ENCODE peak calls at places on chromosomes 13 and 19, in six cellular contexts. One of them, this sample, is unnamed.

GRCh38 chr19:55382522-55383054 is 1.5 kb downstream of the TMEM238 start:
- DNase-seq in ascending aorta: no peak
- DNase-seq in HFF-Myc: no peak
- DNase-seq in activated CD8-positive, alpha-beta T cell treated with anti-CD3 and anti-CD28 coated beads, Interleukin-2, amount 10 ng/mL, durations not matched to agents 7 days and 5 days: no peak
- DNase-seq in Calu3: no peak
- DNase-seq in mesendoderm: no peak
- DNase-seq in this sample: no peak

GRCh38 chr13:110138009-110138699 is 168.8 kb downstream of the COL4A1 start:
- DNase-seq in ascending aorta: peak; percentile 94
- DNase-seq in HFF-Myc: no peak
- DNase-seq in activated CD8-positive, alpha-beta T cell treated with anti-CD3 and anti-CD28 coated beads, Interleukin-2, amount 10 ng/mL, durations not matched to agents 7 days and 5 days: peak; percentile 77
- DNase-seq in Calu3: peak; percentile 56
- DNase-seq in mesendoderm: peak; percentile 77
- DNase-seq in this sample: peak; percentile 73

GRCh38 chr13:95535243-95535642 is 17.3 kb upstream of the CLDN10 start:
- DNase-seq in ascending aorta: no peak
- DNase-seq in HFF-Myc: peak; percentile 5
- DNase-seq in activated CD8-positive, alpha-beta T cell treated with anti-CD3 and anti-CD28 coated beads, Interleukin-2, amount 10 ng/mL, durations not matched to agents 7 days and 5 days: no peak
- DNase-seq in Calu3: peak; percentile 27
- DNase-seq in mesendoderm: peak; percentile 16
- DNase-seq in this sample: no peak

GRCh38 chr19:48421548-48421947 is 24.2 kb upstream of the GRWD1 start:
- DNase-seq in ascending aorta: no peak
- DNase-seq in HFF-Myc: no peak
- DNase-seq in activated CD8-positive, alpha-beta T cell treated with anti-CD3 and anti-CD28 coated beads, Interleukin-2, amount 10 ng/mL, durations not matched to agents 7 days and 5 days: no peak
- DNase-seq in Calu3: no peak
- DNase-seq in mesendoderm: no peak
- DNase-seq in this sample: no peak

GRCh38 chr19:47112166-47112663 is 1.4 kb downstream of the ZC3H4 start:
- DNase-seq in ascending aorta: peak; percentile 86
- DNase-seq in HFF-Myc: peak; percentile 70
- DNase-seq in activated CD8-positive, alpha-beta T cell treated with anti-CD3 and anti-CD28 coated beads, Interleukin-2, amount 10 ng/mL, durations not matched to agents 7 days and 5 days: peak; percentile 94
- DNase-seq in Calu3: peak; percentile 90
- DNase-seq in mesendoderm: peak; percentile 87
- DNase-seq in this sample: peak; percentile 93

GRCh38 chr19:51094696-51095279 is 12.1 kb upstream of the KLK14 start:
- DNase-seq in ascending aorta: no peak
- DNase-seq in HFF-Myc: no peak
- DNase-seq in activated CD8-positive, alpha-beta T cell treated with anti-CD3 and anti-CD28 coated beads, Interleukin-2, amount 10 ng/mL, durations not matched to agents 7 days and 5 days: peak; percentile 56
- DNase-seq in Calu3: peak; percentile 56
- DNase-seq in mesendoderm: peak; percentile 60
- DNase-seq in this sample: no peak

GRCh38 chr13:67383358-67383757 is 153.2 kb upstream of the PCDH9 start:
- DNase-seq in ascending aorta: no peak
- DNase-seq in HFF-Myc: no peak
- DNase-seq in activated CD8-positive, alpha-beta T cell treated with anti-CD3 and anti-CD28 coated beads, Interleukin-2, amount 10 ng/mL, durations not matched to agents 7 days and 5 days: no peak
- DNase-seq in Calu3: no peak
- DNase-seq in mesendoderm: no peak
- DNase-seq in this sample: no peak

GRCh38 chr19:44848036-44848804 is 2.1 kb downstream of the NECTIN2 start:
- DNase-seq in ascending aorta: peak; percentile 75
- DNase-seq in HFF-Myc: no peak
- DNase-seq in activated CD8-positive, alpha-beta T cell treated with anti-CD3 and anti-CD28 coated beads, Interleukin-2, amount 10 ng/mL, durations not matched to agents 7 days and 5 days: no peak
- DNase-seq in Calu3: no peak
- DNase-seq in mesendoderm: peak; percentile 93
- DNase-seq in this sample: no peak

GRCh38 chr13:109807345-109807744 is 21.0 kb upstream of the IRS2 start:
- DNase-seq in ascending aorta: no peak
- DNase-seq in HFF-Myc: no peak
- DNase-seq in activated CD8-positive, alpha-beta T cell treated with anti-CD3 and anti-CD28 coated beads, Interleukin-2, amount 10 ng/mL, durations not matched to agents 7 days and 5 days: no peak
- DNase-seq in Calu3: no peak
- DNase-seq in mesendoderm: no peak
- DNase-seq in this sample: no peak

GRCh38 chr13:57128909-57129308 is 11.8 kb upstream of the PRR20A start:
- DNase-seq in ascending aorta: no peak
- DNase-seq in HFF-Myc: no peak
- DNase-seq in activated CD8-positive, alpha-beta T cell treated with anti-CD3 and anti-CD28 coated beads, Interleukin-2, amount 10 ng/mL, durations not matched to agents 7 days and 5 days: no peak
- DNase-seq in Calu3: no peak
- DNase-seq in mesendoderm: peak; percentile 41
- DNase-seq in this sample: no peak

GRCh38 chr13:100634686-100635085 is 39.9 kb downstream of the TMTC4 start:
- DNase-seq in ascending aorta: no peak
- DNase-seq in HFF-Myc: no peak
- DNase-seq in activated CD8-positive, alpha-beta T cell treated with anti-CD3 and anti-CD28 coated beads, Interleukin-2, amount 10 ng/mL, durations not matched to agents 7 days and 5 days: no peak
- DNase-seq in Calu3: no peak
- DNase-seq in mesendoderm: no peak
- DNase-seq in this sample: no peak

GRCh38 chr13:42099962-42100675 is 51.7 kb downstream of the DGKH start:
- DNase-seq in ascending aorta: no peak
- DNase-seq in HFF-Myc: no peak
- DNase-seq in activated CD8-positive, alpha-beta T cell treated with anti-CD3 and anti-CD28 coated beads, Interleukin-2, amount 10 ng/mL, durations not matched to agents 7 days and 5 days: no peak
- DNase-seq in Calu3: no peak
- DNase-seq in mesendoderm: no peak
- DNase-seq in this sample: no peak

GRCh38 chr13:73162912-73163911 is 104.4 kb downstream of the KLF5 start:
- DNase-seq in ascending aorta: no peak
- DNase-seq in HFF-Myc: no peak
- DNase-seq in activated CD8-positive, alpha-beta T cell treated with anti-CD3 and anti-CD28 coated beads, Interleukin-2, amount 10 ng/mL, durations not matched to agents 7 days and 5 days: no peak
- DNase-seq in Calu3: peak; percentile 5
- DNase-seq in mesendoderm: no peak
- DNase-seq in this sample: no peak

GRCh38 chr13:43757266-43757665 is 29.5 kb downstream of the ENOX1 start:
- DNase-seq in ascending aorta: no peak
- DNase-seq in HFF-Myc: no peak
- DNase-seq in activated CD8-positive, alpha-beta T cell treated with anti-CD3 and anti-CD28 coated beads, Interleukin-2, amount 10 ng/mL, durations not matched to agents 7 days and 5 days: no peak
- DNase-seq in Calu3: no peak
- DNase-seq in mesendoderm: no peak
- DNase-seq in this sample: no peak

GRCh38 chr19:13887529-13887928 is 10.6 kb downstream of the NANOS3 start:
- DNase-seq in ascending aorta: no peak
- DNase-seq in HFF-Myc: no peak
- DNase-seq in activated CD8-positive, alpha-beta T cell treated with anti-CD3 and anti-CD28 coated beads, Interleukin-2, amount 10 ng/mL, durations not matched to agents 7 days and 5 days: no peak
- DNase-seq in Calu3: no peak
- DNase-seq in mesendoderm: no peak
- DNase-seq in this sample: no peak

GRCh38 chr13:77836423-77836822 is 82.2 kb downstream of the EDNRB start:
- DNase-seq in ascending aorta: no peak
- DNase-seq in HFF-Myc: no peak
- DNase-seq in activated CD8-positive, alpha-beta T cell treated with anti-CD3 and anti-CD28 coated beads, Interleukin-2, amount 10 ng/mL, durations not matched to agents 7 days and 5 days: no peak
- DNase-seq in Calu3: no peak
- DNase-seq in mesendoderm: no peak
- DNase-seq in this sample: no peak

GRCh38 chr19:24177686-24178085 is 90.7 kb downstream of the ZNF254 start:
- DNase-seq in ascending aorta: no peak
- DNase-seq in HFF-Myc: no peak
- DNase-seq in activated CD8-positive, alpha-beta T cell treated with anti-CD3 and anti-CD28 coated beads, Interleukin-2, amount 10 ng/mL, durations not matched to agents 7 days and 5 days: no peak
- DNase-seq in Calu3: no peak
- DNase-seq in mesendoderm: no peak
- DNase-seq in this sample: no peak

GRCh38 chr13:65217459-65217858 is 2012.7 kb downstream of the PCDH9 start:
- DNase-seq in ascending aorta: no peak
- DNase-seq in HFF-Myc: no peak
- DNase-seq in activated CD8-positive, alpha-beta T cell treated with anti-CD3 and anti-CD28 coated beads, Interleukin-2, amount 10 ng/mL, durations not matched to agents 7 days and 5 days: no peak
- DNase-seq in Calu3: no peak
- DNase-seq in mesendoderm: no peak
- DNase-seq in this sample: no peak

GRCh38 chr19:58330458-58330857 is 3.7 kb downstream of the ZSCAN22 start:
- DNase-seq in ascending aorta: no peak
- DNase-seq in HFF-Myc: no peak
- DNase-seq in activated CD8-positive, alpha-beta T cell treated with anti-CD3 and anti-CD28 coated beads, Interleukin-2, amount 10 ng/mL, durations not matched to agents 7 days and 5 days: no peak
- DNase-seq in Calu3: no peak
- DNase-seq in mesendoderm: peak; percentile 50
- DNase-seq in this sample: no peak

GRCh38 chr19:14561249-14561648 is 10.6 kb downstream of the NDUFB7 start:
- DNase-seq in ascending aorta: no peak
- DNase-seq in HFF-Myc: no peak
- DNase-seq in activated CD8-positive, alpha-beta T cell treated with anti-CD3 and anti-CD28 coated beads, Interleukin-2, amount 10 ng/mL, durations not matched to agents 7 days and 5 days: no peak
- DNase-seq in Calu3: no peak
- DNase-seq in mesendoderm: no peak
- DNase-seq in this sample: no peak

GRCh38 chr13:94550030-94550738 is 45.8 kb downstream of the TGDS start:
- DNase-seq in ascending aorta: no peak
- DNase-seq in HFF-Myc: peak; percentile 6
- DNase-seq in activated CD8-positive, alpha-beta T cell treated with anti-CD3 and anti-CD28 coated beads, Interleukin-2, amount 10 ng/mL, durations not matched to agents 7 days and 5 days: no peak
- DNase-seq in Calu3: no peak
- DNase-seq in mesendoderm: no peak
- DNase-seq in this sample: no peak

GRCh38 chr19:49357186-49357585 is 5.0 kb downstream of the TEAD2 start:
- DNase-seq in ascending aorta: no peak
- DNase-seq in HFF-Myc: no peak
- DNase-seq in activated CD8-positive, alpha-beta T cell treated with anti-CD3 and anti-CD28 coated beads, Interleukin-2, amount 10 ng/mL, durations not matched to agents 7 days and 5 days: no peak
- DNase-seq in Calu3: no peak
- DNase-seq in mesendoderm: no peak
- DNase-seq in this sample: no peak

GRCh38 chr19:1206733-1207301 is 1.2 kb downstream of the STK11 start:
- DNase-seq in ascending aorta: no peak
- DNase-seq in HFF-Myc: no peak
- DNase-seq in activated CD8-positive, alpha-beta T cell treated with anti-CD3 and anti-CD28 coated beads, Interleukin-2, amount 10 ng/mL, durations not matched to agents 7 days and 5 days: peak; percentile 53
- DNase-seq in Calu3: no peak
- DNase-seq in mesendoderm: no peak
- DNase-seq in this sample: no peak

GRCh38 chr19:10136936-10137335 is 17.2 kb upstream of the EIF3G start:
- DNase-seq in ascending aorta: no peak
- DNase-seq in HFF-Myc: no peak
- DNase-seq in activated CD8-positive, alpha-beta T cell treated with anti-CD3 and anti-CD28 coated beads, Interleukin-2, amount 10 ng/mL, durations not matched to agents 7 days and 5 days: no peak
- DNase-seq in Calu3: no peak
- DNase-seq in mesendoderm: no peak
- DNase-seq in this sample: no peak